ENCODE peak calls at places on chromosomes 3 and 15, in six cellular contexts. A is body of pancreas; P is Panc1; C is cardiac muscle cell; J is A549; O is CD4-positive, alpha-beta T cell. F is an unnamed sample.

GRCh38 chr3:1551741-1552140 is 458.9 kb downstream of the CNTN6 start:
- DNase-seq in J (no peak), O (no peak), P (no peak), C (no peak), A (no peak), F (no peak)

GRCh38 chr3:61181874-61182273 is 69.4 kb downstream of the FHIT start:
- DNase-seq in A (no peak), O (no peak), C (no peak), J (peak; percentile 25), P (no peak), F (no peak)

GRCh38 chr15:71091601-71092000 is 23.7 kb upstream of the THSD4 start:
- DNase-seq in A (no peak), P (no peak), J (no peak), O (no peak), C (no peak), F (no peak)

GRCh38 chr3:65979152-65979551 is 59.6 kb downstream of the MAGI1 start:
- DNase-seq in A (no peak), P (no peak), C (no peak), J (no peak), O (no peak), F (no peak)

GRCh38 chr3:151581046-151581445 is 120.2 kb upstream of the IGSF10 start:
- DNase-seq in P (no peak), A (no peak), C (no peak), O (no peak), J (no peak), F (no peak)

GRCh38 chr3:196740476-196741400 is 1.1 kb downstream of the PAK2 start:
- DNase-seq in J (no peak), P (peak; percentile 27), O (no peak), C (peak; percentile 72), A (no peak), F (no peak)

GRCh38 chr3:195811756-195812155 is at the start of gene MUC4:
- DNase-seq in J (no peak), A (no peak), O (no peak), P (no peak), C (no peak), F (no peak)

GRCh38 chr3:78601249-78601648 is 1166.5 kb downstream of the ROBO1 start:
- DNase-seq in O (no peak), C (no peak), A (no peak), J (no peak), P (no peak), F (no peak)

GRCh38 chr3:183826448-183826847 is 1.1 kb upstream of the MAP6D1 start:
- DNase-seq in P (no peak), C (peak; percentile 8), J (no peak), O (no peak), A (peak; percentile 47), F (no peak)

GRCh38 chr3:98770261-98771039 is 7.3 kb downstream of the ST3GAL6 start:
- DNase-seq in C (no peak), O (no peak), P (no peak), J (no peak), A (peak; percentile 31), F (no peak)

GRCh38 chr3:149844073-149844472 is 31.1 kb downstream of the RNF13 start:
- DNase-seq in J (no peak), C (no peak), O (no peak), A (no peak), P (no peak), F (no peak)

GRCh38 chr3:43288366-43288765 is 2.0 kb downstream of the SNRK start:
- DNase-seq in J (no peak), O (no peak), C (no peak), A (no peak), P (no peak), F (no peak)

GRCh38 chr3:178785961-178786360 is 249.7 kb downstream of the KCNMB2 start:
- DNase-seq in A (no peak), J (no peak), C (no peak), O (no peak), P (no peak), F (no peak)

GRCh38 chr3:147394168-147394941 is 12.0 kb downstream of the ZIC4 start:
- DNase-seq in J (no peak), C (no peak), A (no peak), P (no peak), O (no peak), F (no peak)

GRCh38 chr3:176814252-176814651 is 383.0 kb downstream of the TBL1XR1 start:
- DNase-seq in O (no peak), A (peak; percentile 70), P (peak; percentile 12), C (peak; percentile 83), J (peak; percentile 5), F (peak; percentile 72)

GRCh38 chr3:22175899-22176298 is 424.9 kb upstream of the ZNF385D start:
- DNase-seq in A (no peak), P (peak; percentile 2), C (no peak), O (no peak), J (no peak), F (no peak)

GRCh38 chr3:190701096-190701532 is 161.4 kb downstream of the GMNC start:
- DNase-seq in O (no peak), P (peak; percentile 43), A (peak; percentile 69), C (peak; percentile 58), J (peak; percentile 13), F (no peak)

GRCh38 chr3:153164009-153164550 is 2.1 kb downstream of the RAP2B start:
- DNase-seq in O (no peak), P (no peak), C (no peak), A (no peak), J (no peak), F (no peak)

GRCh38 chr15:90895571-90896117 is 7.5 kb upstream of the MAN2A2 start:
- DNase-seq in A (no peak), O (no peak), C (no peak), J (no peak), P (no peak), F (no peak)

GRCh38 chr3:149678365-149678948 is 20.6 kb upstream of the WWTR1 start:
- DNase-seq in A (no peak), O (no peak), P (no peak), J (no peak), C (no peak), F (no peak)

GRCh38 chr3:137071104-137071503 is 113.3 kb downstream of the IL20RB start:
- DNase-seq in O (no peak), A (no peak), J (no peak), C (no peak), P (no peak), F (no peak)

DNA sequence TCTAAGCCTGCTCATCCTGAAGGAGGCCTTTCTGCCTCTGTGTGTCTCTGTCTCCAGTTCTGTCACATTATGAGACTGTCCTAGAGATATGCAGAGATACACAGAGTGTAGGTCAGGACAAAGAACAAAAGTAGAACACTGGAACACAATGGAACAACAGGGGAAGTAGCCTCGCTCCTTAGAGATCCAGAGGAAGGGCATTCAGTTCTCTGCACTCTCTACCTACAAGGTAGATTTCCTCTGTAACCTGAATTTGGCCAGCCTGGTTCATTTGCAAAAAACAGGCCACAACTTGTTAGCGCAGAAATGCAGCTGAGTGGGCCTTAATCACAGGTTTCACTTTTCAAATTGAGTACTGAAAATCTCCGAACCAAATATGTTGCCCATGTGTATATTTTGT is 19.4 kb downstream of the NEK10 start:
- DNase-seq in C (no peak), P (no peak), J (no peak), O (no peak), A (no peak), F (no peak)
- H3K27ac ChIP-seq in C (no peak overlapping the region), P (no peak overlapping the region), J (no peak overlapping the region), O (no peak overlapping the region), A (no peak overlapping the region), F (no peak overlapping the region)

GRCh38 chr3:23667536-23668429 is 138.0 kb upstream of the UBE2E1 start:
- DNase-seq in J (no peak), P (peak; percentile 82), O (no peak), C (no peak), A (no peak), F (no peak)

GRCh38 chr3:23668430-23668904 is 137.3 kb upstream of the UBE2E1 start:
- DNase-seq in J (peak; percentile 63), C (no peak), O (no peak), A (no peak), P (peak; percentile 82), F (no peak)

GRCh38 chr3:23664459-23664858 is 141.3 kb upstream of the UBE2E1 start:
- DNase-seq in P (no peak), J (no peak), O (no peak), C (no peak), A (no peak), F (no peak)

GRCh38 chr3:23665741-23666140 is 140.0 kb upstream of the UBE2E1 start:
- DNase-seq in J (no peak), P (no peak), C (no peak), O (no peak), A (no peak), F (no peak)

GRCh38 chr3:23666818-23667217 is 138.9 kb upstream of the UBE2E1 start:
- DNase-seq in J (no peak), O (no peak), C (no peak), A (no peak), P (peak; percentile 52), F (no peak)
- H3K27ac ChIP-seq in J (peak overlapping the region; percentile 14), O (no peak overlapping the region), C (no peak overlapping the region), A (no peak overlapping the region), P (peak overlapping the region; percentile 96), F (no peak overlapping the region)

GRCh38 chr3:120448707-120449650 is 1.8 kb downstream of the FSTL1 start:
- DNase-seq in C (peak; percentile 49), A (no peak), J (no peak), O (no peak), P (no peak), F (no peak)
- H3K27ac ChIP-seq in C (peak overlapping the region; percentile 87), A (no peak overlapping the region), J (peak overlapping the region; percentile 80), O (no peak overlapping the region), P (no peak overlapping the region), F (no peak overlapping the region)

DNA sequence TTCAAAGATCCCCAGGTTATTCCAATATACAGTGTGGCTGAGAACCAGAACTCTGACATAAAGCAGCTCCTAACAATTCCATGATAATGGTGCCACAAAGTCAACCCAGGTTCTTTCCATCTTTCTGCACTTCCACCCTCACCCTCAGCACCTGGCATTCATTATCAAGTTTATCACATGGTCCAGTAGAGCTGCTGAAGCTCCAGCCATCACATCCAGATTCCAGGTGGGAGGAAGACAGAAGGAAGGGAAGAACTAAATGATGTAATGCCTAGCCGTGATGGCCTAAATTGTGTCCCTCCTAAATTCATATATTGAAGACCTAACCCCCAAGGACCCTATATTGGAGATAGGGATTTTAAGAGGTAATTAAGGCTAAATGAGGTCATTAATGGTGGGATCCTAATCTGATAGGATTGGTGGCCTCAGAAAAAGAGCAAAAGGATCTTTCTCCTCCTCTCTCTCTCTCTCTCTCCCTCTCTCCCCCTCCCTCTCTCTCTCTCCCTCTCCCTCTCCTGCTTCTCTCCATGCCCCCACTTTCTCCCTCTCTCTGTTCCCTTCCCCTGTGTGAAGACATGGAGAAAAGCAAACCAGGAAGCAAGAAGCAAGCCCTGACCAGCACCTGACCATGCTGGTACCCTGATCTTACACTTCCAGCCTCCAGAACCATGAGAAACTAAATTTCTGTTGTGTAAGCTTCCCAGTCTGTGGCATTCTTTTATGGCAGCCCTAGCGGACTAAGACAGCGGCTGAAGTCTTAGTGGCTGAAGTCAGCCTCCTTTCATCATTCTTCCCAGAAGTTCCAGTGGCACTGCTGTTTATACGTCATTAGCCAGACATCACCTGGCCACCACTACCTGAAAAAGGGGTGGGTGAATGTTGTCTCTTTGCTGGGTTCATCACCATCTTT is 369.7 kb upstream of the PROK2 start:
- DNase-seq in J (no peak), O (no peak), A (no peak), P (no peak), C (no peak), F (no peak)
- H3K27ac ChIP-seq in J (no peak overlapping the region), O (no peak overlapping the region), A (no peak overlapping the region), P (no peak overlapping the region), C (no peak overlapping the region), F (no peak overlapping the region)

GRCh38 chr15:68166847-68167246 is 38.3 kb downstream of the CALML4 start:
- DNase-seq in O (no peak), J (no peak), C (no peak), A (no peak), P (no peak), F (no peak)
- H3K27ac ChIP-seq in O (no peak overlapping the region), J (no peak overlapping the region), C (no peak overlapping the region), A (no peak overlapping the region), P (no peak overlapping the region), F (no peak overlapping the region)